ENCODE peak calls at places on chromosomes 1 and 21, in five cellular contexts. V is mucosa of descending colon, K is uterus, Z is lung, D is IMR-90. H is an unnamed sample.

GRCh38 chr1:3707298-3707938 is 44.8 kb upstream of the CCDC27 start:
- DNase-seq in V (no peak), K (no peak), Z (no peak), D (no peak), H (no peak)

GRCh38 chr1:161763522-161764098 is 2.5 kb upstream of the ATF6 start:
- DNase-seq in V (no peak), K (no peak), Z (no peak), D (no peak), H (no peak)

GRCh38 chr21:37072239-37072987 is 458 bp downstream of the PIGP start:
- DNase-seq in V (peak; percentile 90), K (no peak), Z (no peak), D (peak; percentile 89), H (peak; percentile 11)

GRCh38 chr1:168362991-168363390 is 82.3 kb downstream of the TBX19 start:
- DNase-seq in V (no peak), K (no peak), Z (no peak), D (no peak), H (no peak)

GRCh38 chr1:78649628-78650027 is at the start of gene IFI44:
- DNase-seq in V (peak; percentile 68), K (peak; percentile 81), Z (peak; percentile 83), D (peak; percentile 77), H (peak; percentile 79)

GRCh38 chr1:182035097-182035770 is 26.3 kb downstream of the ZNF648 start:
- DNase-seq in V (no peak), K (no peak), Z (no peak), D (no peak), H (no peak)

GRCh38 chr21:46099476-46099875 is 1.6 kb downstream of the COL6A2 start:
- DNase-seq in V (peak; percentile 55), K (peak; percentile 54), Z (peak; percentile 28), D (peak; percentile 34), H (peak; percentile 45)

GRCh38 chr21:44814498-44815023 is 3.3 kb downstream of the SUMO3 start:
- DNase-seq in V (no peak), K (no peak), Z (no peak), D (no peak), H (no peak)

GRCh38 chr1:146036241-146036989 is 14.9 kb upstream of the HJV start:
- DNase-seq in V (no peak), K (no peak), Z (no peak), D (no peak), H (no peak)

GRCh38 chr1:197178998-197179397 is 32.5 kb upstream of the ASPM start:
- DNase-seq in V (no peak), K (no peak), Z (no peak), D (peak; percentile 74), H (no peak)

GRCh38 chr1:10575616-10576015 is 100.9 kb downstream of the PEX14 start:
- DNase-seq in V (no peak), K (no peak), Z (no peak), D (peak; percentile 79), H (no peak)

GRCh38 chr1:232045134-232045533 is 418.5 kb downstream of the DISC1 start:
- DNase-seq in V (no peak), K (no peak), Z (no peak), D (no peak), H (no peak)

GRCh38 chr1:76124196-76124595 is 49.6 kb downstream of the ST6GALNAC3 start:
- DNase-seq in V (no peak), K (no peak), Z (no peak), D (no peak), H (no peak)

GRCh38 chr21:43370888-43371570 is 55.9 kb downstream of the SIK1 start:
- DNase-seq in V (no peak), K (no peak), Z (no peak), D (no peak), H (no peak)

GRCh38 chr1:53601031-53601745 is 137.8 kb downstream of the GLIS1 start:
- DNase-seq in V (no peak), K (no peak), Z (no peak), D (no peak), H (no peak)

GRCh38 chr1:70044832-70045231 is 160.5 kb downstream of the LRRC40 start:
- DNase-seq in V (no peak), K (no peak), Z (no peak), D (peak; percentile 79), H (no peak)

GRCh38 chr1:232425421-232425820 is 204.5 kb downstream of the SIPA1L2 start:
- DNase-seq in V (no peak), K (no peak), Z (no peak), D (no peak), H (no peak)

GRCh38 chr1:247373721-247374141 is 42.1 kb upstream of the ZNF496 start:
- DNase-seq in V (peak; percentile 61), K (peak; percentile 54), Z (peak; percentile 36), D (peak; percentile 32), H (peak; percentile 46)

GRCh38 chr1:182611326-182611725 is 7.1 kb upstream of the RGS16 start:
- DNase-seq in V (no peak), K (no peak), Z (no peak), D (no peak), H (no peak)

GRCh38 chr1:35030338-35031102 is 1.2 kb downstream of the ZMYM6 start:
- DNase-seq in V (no peak), K (no peak), Z (no peak), D (no peak), H (no peak)

GRCh38 chr21:31514598-31514997 is 144.9 kb upstream of the SOD1 start:
- DNase-seq in V (no peak), K (no peak), Z (no peak), D (no peak), H (no peak)

GRCh38 chr1:232549998-232550397 is 79.9 kb downstream of the SIPA1L2 start:
- DNase-seq in V (no peak), K (no peak), Z (no peak), D (no peak), H (no peak)

GRCh38 chr1:156444407-156445001 is 56.1 kb downstream of the MEF2D start:
- DNase-seq in V (no peak), K (no peak), Z (no peak), D (no peak), H (no peak)

GRCh38 chr1:65265296-65266271 is 43.8 kb upstream of the DNAJC6 start:
- DNase-seq in V (peak; percentile 39), K (no peak), Z (no peak), D (no peak), H (peak; percentile 25)

GRCh38 chr1:112589766-112590165 is 29.2 kb downstream of the ST7L start:
- DNase-seq in V (no peak), K (no peak), Z (no peak), D (no peak), H (no peak)

GRCh38 chr1:51313961-51314777 is 16.2 kb downstream of the TTC39A start:
- DNase-seq in V (peak; percentile 63), K (peak; percentile 35), Z (peak; percentile 42), D (peak; percentile 87), H (peak; percentile 35)

GRCh38 chr1:8458607-8459006 is 140.7 kb downstream of the SLC45A1 start:
- DNase-seq in V (no peak), K (no peak), Z (no peak), D (no peak), H (no peak)
- H3K4me1 ChIP-seq in V (peaks cover 19% of the 10 kb centered on the region), K (peaks cover 24% of the 10 kb centered on the region), Z (peaks cover 9% of the 10 kb centered on the region), D (peaks cover 33% of the 10 kb centered on the region), H (peaks cover 35% of the 10 kb centered on the region)

GRCh38 chr1:170711682-170712081 is 47.8 kb downstream of the PRRX1 start:
- DNase-seq in V (no peak), K (no peak), Z (no peak), D (peak; percentile 95), H (no peak)
- H3K4me1 ChIP-seq in V (no peaks in the 10 kb centered on the region), K (peaks cover 9% of the 10 kb centered on the region), Z (peaks cover 5% of the 10 kb centered on the region), D (peaks cover 8% of the 10 kb centered on the region), H (no peaks in the 10 kb centered on the region)

GRCh38 chr1:1020000-1020404 is at the start of gene AGRN:
- DNase-seq in V (peak; percentile 79), K (no peak), Z (no peak), D (no peak), H (peak; percentile 45)

GRCh38 chr1:1021860-1022259 is 1.9 kb downstream of the AGRN start:
- DNase-seq in V (no peak), K (no peak), Z (no peak), D (peak; percentile 56), H (no peak)

GRCh38 chr1:1020415-1021009 is 592 bp downstream of the AGRN start:
- DNase-seq in V (no peak), K (no peak), Z (no peak), D (no peak), H (no peak)

GRCh38 chr1:1022322-1023090 is 2.6 kb downstream of the AGRN start:
- DNase-seq in V (no peak), K (no peak), Z (no peak), D (no peak), H (no peak)

DNA sequence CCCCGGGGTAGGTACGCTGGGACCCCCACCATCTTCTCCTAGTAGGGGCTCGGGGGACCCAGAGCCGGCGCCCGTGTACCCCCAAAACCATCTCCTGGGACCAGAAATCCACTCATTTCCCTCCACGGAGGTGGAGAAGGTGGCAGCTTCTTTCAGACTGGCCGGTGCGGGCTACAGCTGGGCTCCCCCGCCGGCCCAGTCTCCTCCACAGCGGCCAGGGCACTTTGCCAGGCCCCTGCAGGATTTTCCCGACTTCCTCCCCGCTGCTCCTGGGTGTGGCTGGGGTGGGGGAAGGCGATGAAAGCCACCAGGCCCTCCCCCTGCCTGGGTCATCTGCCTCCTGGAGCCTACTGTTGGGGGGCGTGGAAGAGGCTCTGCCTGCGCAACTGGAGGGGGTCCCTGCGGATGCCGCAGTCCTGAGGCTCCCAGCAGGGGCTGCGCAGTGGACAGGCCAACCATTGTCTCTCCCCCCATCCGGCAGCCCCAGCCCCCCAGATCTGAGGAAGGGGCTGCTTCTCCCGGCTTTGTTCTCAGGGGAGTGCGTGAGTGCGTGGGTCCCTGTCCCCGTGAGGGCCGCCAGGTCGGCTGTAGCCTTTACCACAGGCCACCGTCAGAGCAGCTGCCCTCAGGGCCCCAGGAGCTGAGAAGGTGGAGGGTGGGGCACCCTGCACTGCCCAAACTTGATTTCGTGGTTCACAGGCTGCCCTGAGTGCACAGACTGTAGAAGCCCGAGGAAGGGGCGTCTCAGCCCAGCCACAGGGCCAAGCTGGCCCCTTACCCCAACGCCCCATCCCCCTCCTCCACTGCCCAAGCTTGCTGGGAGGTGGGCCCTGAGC is 1.3 kb downstream of the AGRN start:
- DNase-seq in V (peak; percentile 87), K (no peak), Z (peak; percentile 79), D (peak; percentile 72), H (peak; percentile 75)
- H3K4me1 ChIP-seq in V (peaks cover 16% of the 10 kb centered on the region), K (no peaks in the 10 kb centered on the region), Z (no peaks in the 10 kb centered on the region), D (peaks cover 20% of the 10 kb centered on the region), H (peaks cover 23% of the 10 kb centered on the region)

GRCh38 chr1:234886081-234886874 is 242.4 kb downstream of the TOMM20 start:
- DNase-seq in V (no peak), K (peak; percentile 80), Z (no peak), D (no peak), H (no peak)
- H3K4me1 ChIP-seq in V (peaks cover 2% of the 10 kb centered on the region), K (peaks cover 10% of the 10 kb centered on the region), Z (peaks cover 5% of the 10 kb centered on the region), D (peaks cover 1% of the 10 kb centered on the region), H (peaks cover 10% of the 10 kb centered on the region)

GRCh38 chr1:23393706-23394105 is 24.1 kb upstream of the ZNF436 start:
- DNase-seq in V (peak; percentile 44), K (peak; percentile 84), Z (peak; percentile 33), D (peak; percentile 76), H (peak; percentile 25)
- H3K4me1 ChIP-seq in V (no peaks in the 10 kb centered on the region), K (no peaks in the 10 kb centered on the region), Z (peaks cover 9% of the 10 kb centered on the region), D (peaks cover 17% of the 10 kb centered on the region), H (no peaks in the 10 kb centered on the region)

DNA sequence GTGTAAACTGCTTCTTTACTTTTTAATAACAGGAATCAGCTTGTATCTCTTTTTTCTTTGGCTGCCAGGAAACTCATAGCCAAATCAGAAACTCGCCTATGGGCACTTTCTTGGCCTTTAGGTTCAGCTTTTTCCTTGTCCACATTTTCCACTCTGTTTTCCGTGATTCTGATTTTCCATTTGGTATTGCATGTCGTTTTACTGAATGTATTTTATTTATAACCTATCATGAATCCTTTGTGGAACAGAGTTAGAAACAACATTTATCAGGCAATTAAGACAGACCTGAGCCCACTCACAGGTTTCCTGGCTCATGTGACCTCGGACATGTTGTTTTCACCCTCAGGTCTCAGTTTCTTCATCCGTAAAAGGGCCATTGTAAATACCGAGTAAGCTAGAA is 5.3 kb upstream of the ECE1 start:
- DNase-seq in V (no peak), K (no peak), Z (no peak), D (no peak), H (no peak)
- H3K4me1 ChIP-seq in V (peaks cover 27% of the 10 kb centered on the region), K (no peaks in the 10 kb centered on the region), Z (no peaks in the 10 kb centered on the region), D (peaks cover 24% of the 10 kb centered on the region), H (peaks cover 25% of the 10 kb centered on the region)

H was measured in transverse colon.